ENCODE peak calls at places on chromosomes 11 and 22, in eight cellular contexts. T is AG09309; I is CD4-positive, alpha-beta T cell; U is HS-5; E is Caki2; Y is LoVo; Z is stimulated activated CD8-positive, alpha-beta memory T cell treated with anti-CD3 and anti-CD28 coated beads, Interleukin-7, amount 100 ng/mL, for 24 hours; A is NCI-H146. D is an unnamed sample.

GRCh38 chr11:120208777-120209176 is 2.1 kb upstream of the OAF start:
- DNase-seq in Z (no peak), A (no peak), T (no peak), U (no peak), Y (peak), E (no peak), I (no peak), D (no peak)

GRCh38 chr11:35349897-35350296 is 69.5 kb downstream of the SLC1A2 start:
- DNase-seq in T (no peak), A (no peak), E (no peak), U (no peak), Z (no peak), I (no peak), Y (no peak), D (no peak)

GRCh38 chr11:64457416-64458010 is 98.6 kb downstream of the RPS6KA4 start:
- DNase-seq in A (no peak), I (no peak), T (no peak), U (no peak), Z (no peak), Y (no peak), E (no peak), D (no peak)

GRCh38 chr11:11963842-11964773 is 44.3 kb downstream of the DKK3 start:
- DNase-seq in I (no peak), A (no peak), T (no peak), U (no peak), Y (no peak), Z (no peak), E (no peak), D (no peak)

GRCh38 chr22:41690476-41690875 is 1.8 kb upstream of the SNU13 start:
- DNase-seq in I (no peak), Z (no peak), Y (no peak), T (no peak), E (no peak), A (no peak), U (no peak), D (no peak)

GRCh38 chr22:32947581-32947980 is 110.6 kb downstream of the SYN3 start:
- DNase-seq in U (no peak), T (no peak), E (no peak), Z (no peak), A (no peak), Y (no peak), I (no peak), D (no peak)

GRCh38 chr11:61685611-61685955 is 5.4 kb downstream of the DAGLA start:
- DNase-seq in I (no peak), Y (no peak), E (no peak), T (no peak), U (no peak), Z (no peak), A (no peak), D (no peak)

GRCh38 chr11:82701847-82702520 is 31.7 kb downstream of the FAM181B start:
- DNase-seq in Y (no peak), T (no peak), Z (no peak), I (no peak), A (peak), E (peak), U (no peak), D (no peak)

GRCh38 chr22:24925586-24926427 is 20.7 kb downstream of the LHFPL7 start:
- DNase-seq in I (no peak), T (no peak), E (no peak), Y (no peak), U (no peak), Z (no peak), A (no peak), D (no peak)

GRCh38 chr11:63558459-63559157 is 4.6 kb downstream of the PLAAT2 start:
- DNase-seq in T (no peak), A (peak), Z (no peak), Y (no peak), E (no peak), I (no peak), U (no peak), D (no peak)

GRCh38 chr22:40479126-40479800 is 108.9 kb downstream of the SGSM3 start:
- DNase-seq in I (no peak), U (no peak), T (no peak), A (peak), Z (no peak), Y (no peak), E (no peak), D (no peak)

GRCh38 chr22:39290724-39291161 is 28.7 kb downstream of the RPL3 start:
- DNase-seq in E (peak), Y (no peak), T (no peak), Z (no peak), A (no peak), U (no peak), I (no peak), D (no peak)

GRCh38 chr22:28983190-28983589 is 78.4 kb downstream of the C22orf31 start:
- DNase-seq in U (no peak), A (no peak), I (no peak), Z (no peak), E (no peak), Y (no peak), T (no peak), D (no peak)

GRCh38 chr11:12900496-12900895 is 108.6 kb upstream of the RASSF10 start:
- DNase-seq in A (no peak), U (peak), Y (peak), E (peak), Z (no peak), I (no peak), T (peak), D (no peak)

GRCh38 chr11:65579291-65579690 is 3.4 kb downstream of the EHBP1L1 start:
- DNase-seq in Y (no peak), I (no peak), Z (no peak), U (no peak), T (no peak), E (no peak), A (no peak), D (no peak)

GRCh38 chr11:119371778-119372182 is 9.7 kb downstream of the USP2 start:
- DNase-seq in T (no peak), U (no peak), E (peak), A (peak), Y (no peak), Z (no peak), I (no peak), D (no peak)

GRCh38 chr11:63907808-63908530 is 9.0 kb downstream of the RCOR2 start:
- DNase-seq in E (no peak), Z (no peak), T (no peak), I (no peak), Y (no peak), U (no peak), A (no peak), D (no peak)

GRCh38 chr11:111409915-111410314 is 30.8 kb upstream of the POU2AF1 start:
- DNase-seq in A (no peak), U (no peak), I (no peak), T (no peak), E (no peak), Y (no peak), Z (no peak), D (no peak)

GRCh38 chr11:102653744-102654291 is 28.7 kb upstream of the MMP20 start:
- DNase-seq in E (peak), A (no peak), Z (no peak), T (no peak), Y (no peak), I (no peak), U (no peak), D (no peak)

GRCh38 chr11:35617687-35618496 is at the start of gene FJX1:
- DNase-seq in E (peak), I (no peak), U (peak), Y (no peak), T (peak), Z (no peak), A (peak), D (no peak)

GRCh38 chr22:49211176-49211575 is 616.5 kb downstream of the BRD1 start:
- DNase-seq in T (no peak), Z (no peak), E (no peak), I (no peak), A (no peak), Y (no peak), U (no peak), D (no peak)

GRCh38 chr11:118912742-118913410 is 12.8 kb downstream of the BCL9L start:
- DNase-seq in A (no peak), Y (peak), Z (no peak), U (no peak), E (peak), I (no peak), T (no peak), D (no peak)

GRCh38 chr11:90997241-90997640 is 774.4 kb upstream of the CHORDC1 start:
- DNase-seq in Y (no peak), T (no peak), U (no peak), Z (no peak), A (peak), E (no peak), I (no peak), D (no peak)

GRCh38 chr11:73464347-73464746 is 88.1 kb downstream of the RELT start:
- DNase-seq in E (no peak), A (no peak), Z (no peak), I (no peak), Y (no peak), T (no peak), U (no peak), D (no peak)

GRCh38 chr11:31601635-31602282 is 92.2 kb downstream of the ELP4 start:
- DNase-seq in E (no peak), U (no peak), T (no peak), Y (no peak), A (no peak), Z (no peak), I (no peak), D (no peak)

GRCh38 chr22:42644422-42645340 is 4.3 kb upstream of the ATP5MGL start:
- DNase-seq in A (no peak), Z (no peak), T (no peak), E (no peak), Y (no peak), I (no peak), U (no peak), D (no peak)

D was measured in effector memory CD8-positive, alpha-beta T cell.